ENCODE peak calls at places on chromosomes 3 and 15, in seven cellular contexts. R is NB4, Y is GM12892, D is HCT116, L is A549, K is stomach, U is K562. I is an unnamed sample.
A peak's percentile ranks its signal among the peaks of the same experiment; 100 is the strongest.

GRCh38 chr3:63970596-63971468 is 52.5 kb downstream of the PSMD6 start:
- DNase-seq in R (no peak), Y (no peak), D (no peak), L (no peak), K (no peak), U (no peak), I (no peak)

GRCh38 chr15:90876046-90876445 is 7.7 kb downstream of the FURIN start:
- DNase-seq in R (no peak), Y (no peak), D (no peak), L (no peak), K (no peak), U (no peak), I (no peak)

GRCh38 chr3:105823149-105823866 is 45.5 kb downstream of the CBLB start:
- DNase-seq in R (no peak), Y (no peak), D (peak; percentile 70), L (peak; percentile 23), K (no peak), U (no peak), I (no peak)

GRCh38 chr15:96253137-96253747 is 77.3 kb upstream of the NR2F2 start:
- DNase-seq in R (no peak), Y (no peak), D (no peak), L (no peak), K (no peak), U (no peak), I (no peak)

GRCh38 chr3:12005951-12006625 is 1.9 kb downstream of the SYN2 start:
- DNase-seq in R (peak; percentile 8), Y (no peak), D (no peak), L (no peak), K (no peak), U (no peak), I (no peak)

GRCh38 chr3:177545964-177546363 is 348.7 kb upstream of the TBL1XR1 start:
- DNase-seq in R (no peak), Y (no peak), D (no peak), L (no peak), K (no peak), U (no peak), I (no peak)

GRCh38 chr3:40137586-40138295 is 171.8 kb upstream of the EIF1B start:
- DNase-seq in R (no peak), Y (no peak), D (no peak), L (no peak), K (no peak), U (no peak), I (no peak)

GRCh38 chr3:153970735-153971347 is 150.3 kb upstream of the ARHGEF26 start:
- DNase-seq in R (peak; percentile 14), Y (no peak), D (peak; percentile 37), L (peak; percentile 4), K (no peak), U (no peak), I (no peak)

GRCh38 chr3:164174049-164174448 is 904.2 kb downstream of the SI start:
- DNase-seq in R (no peak), Y (no peak), D (no peak), L (no peak), K (no peak), U (no peak), I (no peak)

GRCh38 chr15:95680693-95681092 is 649.8 kb upstream of the NR2F2 start:
- DNase-seq in R (no peak), Y (no peak), D (no peak), L (no peak), K (no peak), U (no peak), I (no peak)

GRCh38 chr15:39584266-39584659 is 3.4 kb downstream of the THBS1 start:
- DNase-seq in R (no peak), Y (no peak), D (no peak), L (no peak), K (no peak), U (no peak), I (no peak)
- TF ChIP-seq POLR2A in R (no peak), Y (no peak), D (no peak), L (no peak), K (no peak), U (no peak), I (no peak)

GRCh38 chr3:157163554-157163953 is 3.6 kb upstream of the CCNL1 start:
- DNase-seq in R (no peak), Y (no peak), D (no peak), L (no peak), K (no peak), U (no peak), I (no peak)
- TF ChIP-seq POLR2A in R (no peak), Y (no peak), D (no peak), L (no peak), K (no peak), U (no peak), I (no peak)

GRCh38 chr15:34984884-34985630 is 3.0 kb downstream of the ZNF770 start:
- DNase-seq in R (no peak), Y (no peak), D (no peak), L (no peak), K (no peak), U (no peak), I (no peak)

GRCh38 chr15:34987182-34987488 is 952 bp downstream of the ZNF770 start:
- DNase-seq in R (peak; percentile 11), Y (no peak), D (no peak), L (no peak), K (no peak), U (peak; percentile 40), I (no peak)

GRCh38 chr15:34987623-34987981 is 485 bp downstream of the ZNF770 start:
- DNase-seq in R (no peak), Y (no peak), D (no peak), L (no peak), K (no peak), U (no peak), I (no peak)

GRCh38 chr15:34986326-34987181 is 1.5 kb downstream of the ZNF770 start:
- DNase-seq in R (no peak), Y (no peak), D (no peak), L (no peak), K (no peak), U (peak; percentile 31), I (no peak)

DNA sequence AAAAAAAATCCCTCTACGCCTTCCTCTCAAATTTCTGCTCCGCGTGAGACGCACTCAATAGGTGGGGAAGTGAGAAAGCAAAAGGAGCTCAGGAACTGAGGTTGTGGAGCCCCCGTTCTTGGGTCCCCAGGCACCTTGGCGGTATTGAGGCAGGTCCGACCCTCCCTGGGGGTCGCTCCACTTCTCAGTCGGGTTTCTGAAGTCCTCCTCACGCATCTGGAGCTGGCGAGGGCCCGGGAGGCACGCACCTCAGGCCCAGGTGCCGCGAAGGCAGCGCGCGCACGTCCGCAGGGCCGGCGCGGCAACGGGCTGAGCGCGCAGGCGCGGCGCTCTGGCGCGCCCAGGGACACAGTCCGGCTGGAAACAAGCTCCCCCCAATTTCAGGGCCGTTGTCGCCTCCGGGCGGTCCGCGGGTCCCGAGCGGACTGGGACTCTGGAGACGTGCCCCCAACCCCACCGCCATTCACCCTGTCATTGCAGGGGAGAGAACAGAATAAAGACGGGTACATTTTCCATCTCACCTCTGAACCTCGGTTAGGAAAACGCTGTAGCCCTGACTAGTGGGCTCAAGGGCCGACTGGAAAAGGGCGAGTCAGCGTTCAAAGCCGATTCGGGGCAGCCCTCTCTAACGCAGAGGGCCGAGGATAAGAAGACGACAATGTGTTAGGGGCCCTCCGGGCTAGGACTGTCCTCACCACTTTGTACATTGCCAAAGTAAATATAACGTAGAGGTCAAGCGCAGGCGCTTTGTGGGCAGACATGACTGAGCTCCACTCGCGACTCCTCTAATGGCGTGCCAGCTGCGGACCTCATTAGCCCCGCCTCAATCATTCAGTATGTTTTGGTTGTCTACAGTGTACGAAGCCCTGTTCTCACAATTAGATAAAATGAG is at the start of gene ZNF770:
- DNase-seq in R (peak; percentile 85), Y (peak; percentile 65), D (peak; percentile 51), L (peak; percentile 89), K (peak; percentile 83), U (peak; percentile 89), I (peak; percentile 62)
- TF ChIP-seq POLR2A in R (peak; percentile 96), Y (peak; percentile 92), D (peak; percentile 80), L (peak; percentile 98), K (peak; percentile 49), U (peak; percentile 93), I (peak; percentile 59)

DNA sequence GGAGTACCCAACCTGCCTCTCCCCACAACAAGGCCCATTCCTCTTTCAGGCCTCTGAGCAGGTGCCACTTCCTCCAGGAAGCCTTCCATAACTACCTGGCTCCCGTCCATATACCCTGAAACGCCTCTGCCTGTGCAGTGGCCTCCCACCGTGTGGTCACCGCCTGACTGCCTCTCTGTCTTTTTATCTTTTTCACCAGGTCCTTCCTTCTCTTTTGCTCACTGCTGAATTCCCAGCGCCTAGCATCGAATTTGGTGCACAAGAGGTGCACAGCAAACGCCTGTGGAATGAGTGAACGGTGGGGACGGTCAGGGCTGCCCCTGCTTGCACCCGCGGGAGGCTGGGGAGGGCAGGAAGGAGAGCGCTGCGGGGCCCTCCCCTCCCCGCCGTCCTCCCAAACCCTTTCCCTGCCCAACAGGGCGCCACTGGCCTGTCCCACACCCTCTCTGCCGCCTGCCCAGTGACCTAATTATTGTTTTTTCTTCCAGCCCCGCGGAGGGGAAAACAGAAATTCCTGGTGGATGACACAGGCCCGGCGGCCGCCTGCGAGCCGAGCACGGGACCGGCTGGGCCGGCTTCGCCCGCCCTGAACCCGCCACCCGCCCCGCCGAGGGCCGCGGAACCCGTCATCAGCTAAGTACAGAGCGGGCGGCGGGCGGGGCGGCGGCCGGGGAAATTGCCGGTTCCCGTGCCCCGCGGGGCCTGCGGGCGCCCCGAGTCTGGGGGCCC is 140.1 kb downstream of the SMAD6 start:
- DNase-seq in R (peak; percentile 23), Y (no peak), D (peak; percentile 47), L (peak; percentile 81), K (peak; percentile 88), U (peak; percentile 77), I (peak; percentile 91)
- TF ChIP-seq POLR2A in R (no peak), Y (no peak), D (no peak), L (peak; percentile 20), K (no peak), U (no peak), I (peak; percentile 57)

DNA sequence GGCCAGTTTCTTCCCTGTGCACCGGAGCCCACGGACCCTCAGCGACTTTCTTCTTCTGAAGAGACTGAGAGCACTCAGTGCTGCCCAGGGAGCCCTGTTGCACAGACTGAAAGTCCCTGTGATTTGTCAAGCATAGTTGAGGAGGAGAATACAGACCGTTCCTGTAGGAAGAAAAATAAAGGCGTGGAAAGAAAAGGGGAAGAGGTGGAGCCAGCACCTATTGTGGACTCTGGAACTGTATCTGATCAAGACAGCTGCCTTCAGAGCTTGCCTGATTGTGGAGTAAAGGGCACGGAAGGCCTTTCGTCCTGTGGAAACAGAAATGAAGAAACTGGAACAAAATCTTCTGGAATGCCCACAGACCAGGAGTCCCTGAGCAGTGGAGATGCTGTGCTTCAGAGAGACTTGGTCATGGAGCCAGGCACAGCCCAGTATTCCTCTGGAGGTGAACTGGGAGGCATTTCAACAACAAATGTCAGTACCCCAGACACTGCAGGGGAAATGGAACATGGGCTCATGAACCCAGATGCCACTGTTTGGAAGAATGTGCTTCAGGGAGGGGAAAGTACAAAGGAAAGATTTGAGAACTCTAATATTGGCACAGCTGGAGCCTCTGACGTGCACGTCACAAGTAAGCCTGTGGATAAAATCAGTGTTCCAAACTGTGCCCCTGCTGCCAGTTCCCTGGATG is 198.8 kb downstream of the AKAP13 start:
- DNase-seq in R (no peak), Y (no peak), D (no peak), L (no peak), K (peak; percentile 77), U (no peak), I (no peak)
- TF ChIP-seq POLR2A in R (no peak), Y (no peak), D (no peak), L (no peak), K (peak; percentile 78), U (no peak), I (no peak)